ENCODE peak calls at places on chromosomes 13 and 19, in seven cellular contexts. One of them, this sample, is unnamed.

GRCh38 chr19:53094749-53095575 is 8.3 kb downstream of the ZNF160 start:
- DNase-seq in NB4: no peak
- DNase-seq in stimulated activated CD4-positive, alpha-beta T cell treated with anti-CD3 and anti-CD28 coated beads, Interleukin-4, amount 100 ng/mL, for 1 hour: no peak
- DNase-seq in heart right ventricle: no peak
- DNase-seq in activated gamma-delta T cell treated with Interleukin-2 at 50 U/mL for 16 hours: no peak
- DNase-seq in neural crest cell: no peak
- DNase-seq in Right ventricle myocardium superior: no peak
- DNase-seq in this sample: no peak

GRCh38 chr13:107466326-107466725 is 749.0 kb downstream of the LIG4 start:
- DNase-seq in NB4: no peak
- DNase-seq in stimulated activated CD4-positive, alpha-beta T cell treated with anti-CD3 and anti-CD28 coated beads, Interleukin-4, amount 100 ng/mL, for 1 hour: no peak
- DNase-seq in heart right ventricle: no peak
- DNase-seq in activated gamma-delta T cell treated with Interleukin-2 at 50 U/mL for 16 hours: no peak
- DNase-seq in neural crest cell: no peak
- DNase-seq in Right ventricle myocardium superior: no peak
- DNase-seq in this sample: no peak

GRCh38 chr13:95033890-95034289 is 267.4 kb downstream of the ABCC4 start:
- DNase-seq in NB4: no peak
- DNase-seq in stimulated activated CD4-positive, alpha-beta T cell treated with anti-CD3 and anti-CD28 coated beads, Interleukin-4, amount 100 ng/mL, for 1 hour: no peak
- DNase-seq in heart right ventricle: no peak
- DNase-seq in activated gamma-delta T cell treated with Interleukin-2 at 50 U/mL for 16 hours: no peak
- DNase-seq in neural crest cell: no peak
- DNase-seq in Right ventricle myocardium superior: no peak
- DNase-seq in this sample: no peak

GRCh38 chr13:112024577-112024976 is 42.4 kb upstream of the SOX1 start:
- DNase-seq in NB4: no peak
- DNase-seq in stimulated activated CD4-positive, alpha-beta T cell treated with anti-CD3 and anti-CD28 coated beads, Interleukin-4, amount 100 ng/mL, for 1 hour: no peak
- DNase-seq in heart right ventricle: no peak
- DNase-seq in activated gamma-delta T cell treated with Interleukin-2 at 50 U/mL for 16 hours: no peak
- DNase-seq in neural crest cell: no peak
- DNase-seq in Right ventricle myocardium superior: no peak
- DNase-seq in this sample: no peak

GRCh38 chr13:113499936-113500335 is 9.4 kb upstream of the DCUN1D2 start:
- DNase-seq in NB4: no peak
- DNase-seq in stimulated activated CD4-positive, alpha-beta T cell treated with anti-CD3 and anti-CD28 coated beads, Interleukin-4, amount 100 ng/mL, for 1 hour: no peak
- DNase-seq in heart right ventricle: no peak
- DNase-seq in activated gamma-delta T cell treated with Interleukin-2 at 50 U/mL for 16 hours: no peak
- DNase-seq in neural crest cell: no peak
- DNase-seq in Right ventricle myocardium superior: no peak
- DNase-seq in this sample: no peak

GRCh38 chr13:34826432-34826831 is 115.6 kb upstream of the NBEA start:
- DNase-seq in NB4: no peak
- DNase-seq in stimulated activated CD4-positive, alpha-beta T cell treated with anti-CD3 and anti-CD28 coated beads, Interleukin-4, amount 100 ng/mL, for 1 hour: no peak
- DNase-seq in heart right ventricle: no peak
- DNase-seq in activated gamma-delta T cell treated with Interleukin-2 at 50 U/mL for 16 hours: no peak
- DNase-seq in neural crest cell: no peak
- DNase-seq in Right ventricle myocardium superior: no peak
- DNase-seq in this sample: no peak

GRCh38 chr19:2474232-2475017 is 1.5 kb upstream of the GADD45B start:
- DNase-seq in NB4: peak
- DNase-seq in stimulated activated CD4-positive, alpha-beta T cell treated with anti-CD3 and anti-CD28 coated beads, Interleukin-4, amount 100 ng/mL, for 1 hour: peak
- DNase-seq in heart right ventricle: peak
- DNase-seq in activated gamma-delta T cell treated with Interleukin-2 at 50 U/mL for 16 hours: peak
- DNase-seq in neural crest cell: peak
- DNase-seq in Right ventricle myocardium superior: peak
- DNase-seq in this sample: peak

GRCh38 chr13:112697756-112698655 is 8.2 kb downstream of the ATP11A start:
- DNase-seq in NB4: no peak
- DNase-seq in stimulated activated CD4-positive, alpha-beta T cell treated with anti-CD3 and anti-CD28 coated beads, Interleukin-4, amount 100 ng/mL, for 1 hour: no peak
- DNase-seq in heart right ventricle: no peak
- DNase-seq in activated gamma-delta T cell treated with Interleukin-2 at 50 U/mL for 16 hours: no peak
- DNase-seq in neural crest cell: no peak
- DNase-seq in Right ventricle myocardium superior: no peak
- DNase-seq in this sample: no peak

GRCh38 chr13:50400930-50401553 is 385.8 kb downstream of the KCNRG start:
- DNase-seq in NB4: no peak
- DNase-seq in stimulated activated CD4-positive, alpha-beta T cell treated with anti-CD3 and anti-CD28 coated beads, Interleukin-4, amount 100 ng/mL, for 1 hour: no peak
- DNase-seq in heart right ventricle: no peak
- DNase-seq in activated gamma-delta T cell treated with Interleukin-2 at 50 U/mL for 16 hours: no peak
- DNase-seq in neural crest cell: no peak
- DNase-seq in Right ventricle myocardium superior: no peak
- DNase-seq in this sample: no peak

GRCh38 chr19:55146078-55146647 is 2.8 kb downstream of the TNNT1 start:
- DNase-seq in NB4: peak
- DNase-seq in stimulated activated CD4-positive, alpha-beta T cell treated with anti-CD3 and anti-CD28 coated beads, Interleukin-4, amount 100 ng/mL, for 1 hour: no peak
- DNase-seq in heart right ventricle: no peak
- DNase-seq in activated gamma-delta T cell treated with Interleukin-2 at 50 U/mL for 16 hours: no peak
- DNase-seq in neural crest cell: no peak
- DNase-seq in Right ventricle myocardium superior: no peak
- DNase-seq in this sample: peak

GRCh38 chr19:7926021-7926726 is at the start of gene CTXN1:
- DNase-seq in NB4: peak
- DNase-seq in stimulated activated CD4-positive, alpha-beta T cell treated with anti-CD3 and anti-CD28 coated beads, Interleukin-4, amount 100 ng/mL, for 1 hour: peak
- DNase-seq in heart right ventricle: peak
- DNase-seq in activated gamma-delta T cell treated with Interleukin-2 at 50 U/mL for 16 hours: peak
- DNase-seq in neural crest cell: peak
- DNase-seq in Right ventricle myocardium superior: peak
- DNase-seq in this sample: peak

GRCh38 chr19:11578342-11579142 is 1.1 kb upstream of the ACP5 start:
- DNase-seq in NB4: peak
- DNase-seq in stimulated activated CD4-positive, alpha-beta T cell treated with anti-CD3 and anti-CD28 coated beads, Interleukin-4, amount 100 ng/mL, for 1 hour: peak
- DNase-seq in heart right ventricle: peak
- DNase-seq in activated gamma-delta T cell treated with Interleukin-2 at 50 U/mL for 16 hours: peak
- DNase-seq in neural crest cell: no peak
- DNase-seq in Right ventricle myocardium superior: peak
- DNase-seq in this sample: peak

GRCh38 chr19:48614436-48615144 is at the start of gene FAM83E:
- DNase-seq in NB4: peak
- DNase-seq in stimulated activated CD4-positive, alpha-beta T cell treated with anti-CD3 and anti-CD28 coated beads, Interleukin-4, amount 100 ng/mL, for 1 hour: no peak
- DNase-seq in heart right ventricle: no peak
- DNase-seq in activated gamma-delta T cell treated with Interleukin-2 at 50 U/mL for 16 hours: no peak
- DNase-seq in neural crest cell: no peak
- DNase-seq in Right ventricle myocardium superior: no peak
- DNase-seq in this sample: no peak

GRCh38 chr13:108981407-108981806 is 352.0 kb downstream of the MYO16 start:
- DNase-seq in NB4: no peak
- DNase-seq in stimulated activated CD4-positive, alpha-beta T cell treated with anti-CD3 and anti-CD28 coated beads, Interleukin-4, amount 100 ng/mL, for 1 hour: no peak
- DNase-seq in heart right ventricle: no peak
- DNase-seq in activated gamma-delta T cell treated with Interleukin-2 at 50 U/mL for 16 hours: no peak
- DNase-seq in neural crest cell: no peak
- DNase-seq in Right ventricle myocardium superior: no peak
- DNase-seq in this sample: no peak

GRCh38 chr13:52001120-52001731 is 10.0 kb downstream of the ATP7B start:
- DNase-seq in NB4: peak
- DNase-seq in stimulated activated CD4-positive, alpha-beta T cell treated with anti-CD3 and anti-CD28 coated beads, Interleukin-4, amount 100 ng/mL, for 1 hour: no peak
- DNase-seq in heart right ventricle: no peak
- DNase-seq in activated gamma-delta T cell treated with Interleukin-2 at 50 U/mL for 16 hours: no peak
- DNase-seq in neural crest cell: no peak
- DNase-seq in Right ventricle myocardium superior: no peak
- DNase-seq in this sample: no peak

GRCh38 chr19:13902993-13903555 is 2.8 kb downstream of the BRME1 start:
- DNase-seq in NB4: peak
- DNase-seq in stimulated activated CD4-positive, alpha-beta T cell treated with anti-CD3 and anti-CD28 coated beads, Interleukin-4, amount 100 ng/mL, for 1 hour: no peak
- DNase-seq in heart right ventricle: no peak
- DNase-seq in activated gamma-delta T cell treated with Interleukin-2 at 50 U/mL for 16 hours: no peak
- DNase-seq in neural crest cell: no peak
- DNase-seq in Right ventricle myocardium superior: no peak
- DNase-seq in this sample: no peak

GRCh38 chr19:34386645-34387445 is 17.4 kb upstream of the PDCD2L start:
- DNase-seq in NB4: no peak
- DNase-seq in stimulated activated CD4-positive, alpha-beta T cell treated with anti-CD3 and anti-CD28 coated beads, Interleukin-4, amount 100 ng/mL, for 1 hour: no peak
- DNase-seq in heart right ventricle: no peak
- DNase-seq in activated gamma-delta T cell treated with Interleukin-2 at 50 U/mL for 16 hours: no peak
- DNase-seq in neural crest cell: no peak
- DNase-seq in Right ventricle myocardium superior: no peak
- DNase-seq in this sample: no peak

GRCh38 chr13:97600438-97601080 is 166.6 kb downstream of the RAP2A start:
- DNase-seq in NB4: peak
- DNase-seq in stimulated activated CD4-positive, alpha-beta T cell treated with anti-CD3 and anti-CD28 coated beads, Interleukin-4, amount 100 ng/mL, for 1 hour: no peak
- DNase-seq in heart right ventricle: no peak
- DNase-seq in activated gamma-delta T cell treated with Interleukin-2 at 50 U/mL for 16 hours: no peak
- DNase-seq in neural crest cell: no peak
- DNase-seq in Right ventricle myocardium superior: no peak
- DNase-seq in this sample: no peak

This sample was measured in right cardiac atrium.